ENCODE peak calls at places on chromosomes 16 and 17, in seven cellular contexts. One of them, this sample, is unnamed.

GRCh38 chr17:69499301-69499700 is 84.8 kb downstream of the MAP2K6 start:
- DNase-seq in NCI-H774: no peak
- DNase-seq in ecto neural progenitor cell: no peak
- DNase-seq in HFFc6: no peak
- DNase-seq in upper lobe of right lung: no peak
- DNase-seq in B cell: no peak
- DNase-seq in AG10803: no peak
- DNase-seq in this sample: no peak

GRCh38 chr16:24052466-24053324 is 203.4 kb upstream of the CACNG3 start:
- DNase-seq in upper lobe of right lung: no peak
- DNase-seq in ecto neural progenitor cell: no peak
- DNase-seq in AG10803: no peak
- DNase-seq in NCI-H774: no peak
- DNase-seq in B cell: no peak
- DNase-seq in HFFc6: no peak
- DNase-seq in this sample: no peak

GRCh38 chr17:7881655-7882054 is 6.9 kb upstream of the CHD3 start:
- DNase-seq in HFFc6: no peak
- DNase-seq in B cell: no peak
- DNase-seq in ecto neural progenitor cell: peak
- DNase-seq in upper lobe of right lung: no peak
- DNase-seq in AG10803: no peak
- DNase-seq in NCI-H774: no peak
- DNase-seq in this sample: no peak

GRCh38 chr16:87464691-87465300 is 28.0 kb downstream of the ZCCHC14 start:
- DNase-seq in NCI-H774: no peak
- DNase-seq in ecto neural progenitor cell: no peak
- DNase-seq in HFFc6: peak
- DNase-seq in upper lobe of right lung: peak
- DNase-seq in B cell: no peak
- DNase-seq in AG10803: peak
- DNase-seq in this sample: peak

GRCh38 chr17:72053069-72053846 is 67.6 kb upstream of the SOX9 start:
- DNase-seq in B cell: no peak
- DNase-seq in NCI-H774: no peak
- DNase-seq in upper lobe of right lung: no peak
- DNase-seq in HFFc6: no peak
- DNase-seq in AG10803: no peak
- DNase-seq in ecto neural progenitor cell: no peak
- DNase-seq in this sample: no peak

GRCh38 chr17:7260601-7261376 is 1.5 kb downstream of the CLDN7 start:
- DNase-seq in NCI-H774: no peak
- DNase-seq in upper lobe of right lung: peak
- DNase-seq in AG10803: no peak
- DNase-seq in HFFc6: no peak
- DNase-seq in B cell: no peak
- DNase-seq in ecto neural progenitor cell: peak
- DNase-seq in this sample: peak

GRCh38 chr17:36697907-36698526 is 96.6 kb downstream of the MRM1 start:
- DNase-seq in NCI-H774: no peak
- DNase-seq in HFFc6: no peak
- DNase-seq in ecto neural progenitor cell: peak
- DNase-seq in AG10803: no peak
- DNase-seq in B cell: no peak
- DNase-seq in upper lobe of right lung: no peak
- DNase-seq in this sample: no peak

GRCh38 chr17:36008998-36009665 is 7.8 kb upstream of the CCL15 start:
- DNase-seq in AG10803: no peak
- DNase-seq in upper lobe of right lung: no peak
- DNase-seq in B cell: no peak
- DNase-seq in ecto neural progenitor cell: no peak
- DNase-seq in HFFc6: no peak
- DNase-seq in NCI-H774: no peak
- DNase-seq in this sample: no peak

GRCh38 chr17:79631640-79632431 is 21.0 kb upstream of the RBFOX3 start:
- DNase-seq in HFFc6: no peak
- DNase-seq in B cell: no peak
- DNase-seq in ecto neural progenitor cell: peak
- DNase-seq in upper lobe of right lung: peak
- DNase-seq in AG10803: no peak
- DNase-seq in NCI-H774: no peak
- DNase-seq in this sample: no peak

GRCh38 chr17:69733171-69734014 is 318.9 kb downstream of the MAP2K6 start:
- DNase-seq in HFFc6: peak
- DNase-seq in AG10803: peak
- DNase-seq in upper lobe of right lung: no peak
- DNase-seq in B cell: no peak
- DNase-seq in NCI-H774: no peak
- DNase-seq in ecto neural progenitor cell: no peak
- DNase-seq in this sample: peak

GRCh38 chr17:10447035-10447931 is 22.1 kb downstream of the MYH4 start:
- DNase-seq in B cell: no peak
- DNase-seq in ecto neural progenitor cell: no peak
- DNase-seq in upper lobe of right lung: no peak
- DNase-seq in AG10803: no peak
- DNase-seq in NCI-H774: no peak
- DNase-seq in HFFc6: no peak
- DNase-seq in this sample: no peak

GRCh38 chr17:49739662-49740271 is 24.2 kb downstream of the FAM117A start:
- DNase-seq in AG10803: no peak
- DNase-seq in HFFc6: no peak
- DNase-seq in B cell: peak
- DNase-seq in upper lobe of right lung: peak
- DNase-seq in ecto neural progenitor cell: no peak
- DNase-seq in NCI-H774: peak
- DNase-seq in this sample: no peak